ENCODE peak calls at places on chromosomes 3 and 15, in four cellular contexts. One of them, this sample, is unnamed.

GRCh38 chr15:85362436-85363048 is 17.9 kb upstream of the AKAP13 start:
- DNase-seq in PC-3: no peak
- DNase-seq in GM12865: no peak
- DNase-seq in endothelial cell: no peak
- DNase-seq in this sample: no peak

GRCh38 chr15:94791008-94791407 is 559.6 kb downstream of the MCTP2 start:
- DNase-seq in GM12865: no peak
- DNase-seq in PC-3: no peak
- DNase-seq in endothelial cell: no peak
- DNase-seq in this sample: peak; percentile 37

GRCh38 chr3:106617276-106617675 is 748.5 kb upstream of the CBLB start:
- DNase-seq in endothelial cell: no peak
- DNase-seq in PC-3: peak; percentile 41
- DNase-seq in GM12865: no peak
- DNase-seq in this sample: no peak

GRCh38 chr3:176920806-176921205 is 276.5 kb downstream of the TBL1XR1 start:
- DNase-seq in PC-3: peak; percentile 25
- DNase-seq in GM12865: no peak
- DNase-seq in endothelial cell: no peak
- DNase-seq in this sample: no peak

GRCh38 chr15:38251726-38252480 is 733 bp upstream of the SPRED1 start:
- DNase-seq in GM12865: peak; percentile 95
- DNase-seq in PC-3: peak; percentile 95
- DNase-seq in endothelial cell: peak; percentile 88
- DNase-seq in this sample: peak; percentile 96

GRCh38 chr3:6807967-6808588 is 52.8 kb upstream of the GRM7 start:
- DNase-seq in PC-3: peak; percentile 78
- DNase-seq in endothelial cell: no peak
- DNase-seq in GM12865: peak; percentile 54
- DNase-seq in this sample: peak; percentile 71

GRCh38 chr15:99474041-99474906 is 91.5 kb upstream of the MEF2A start:
- DNase-seq in endothelial cell: no peak
- DNase-seq in GM12865: no peak
- DNase-seq in PC-3: no peak
- DNase-seq in this sample: no peak

GRCh38 chr15:63347074-63347859 is 34.4 kb downstream of the CA12 start:
- DNase-seq in GM12865: no peak
- DNase-seq in PC-3: no peak
- DNase-seq in endothelial cell: no peak
- DNase-seq in this sample: no peak

GRCh38 chr3:67648229-67648628 is 6.2 kb downstream of the SUCLG2 start:
- DNase-seq in endothelial cell: no peak
- DNase-seq in PC-3: no peak
- DNase-seq in GM12865: no peak
- DNase-seq in this sample: no peak

GRCh38 chr15:55343168-55343567 is 24.1 kb downstream of the PIGB start:
- DNase-seq in GM12865: no peak
- DNase-seq in PC-3: no peak
- DNase-seq in endothelial cell: no peak
- DNase-seq in this sample: no peak

GRCh38 chr3:14803101-14803980 is 15.4 kb upstream of the FGD5 start:
- DNase-seq in endothelial cell: peak; percentile 42
- DNase-seq in PC-3: peak; percentile 48
- DNase-seq in GM12865: no peak
- DNase-seq in this sample: peak; percentile 15

GRCh38 chr15:99123706-99124451 is 19.0 kb downstream of the SYNM start:
- DNase-seq in GM12865: no peak
- DNase-seq in endothelial cell: peak; percentile 47
- DNase-seq in PC-3: peak; percentile 96
- DNase-seq in this sample: peak; percentile 95

GRCh38 chr3:22908974-22909507 is 294.1 kb upstream of the UBE2E2 start:
- DNase-seq in endothelial cell: no peak
- DNase-seq in GM12865: no peak
- DNase-seq in PC-3: no peak
- DNase-seq in this sample: no peak

GRCh38 chr3:30440880-30441279 is 165.5 kb upstream of the TGFBR2 start:
- DNase-seq in PC-3: no peak
- DNase-seq in endothelial cell: no peak
- DNase-seq in GM12865: no peak
- DNase-seq in this sample: no peak

GRCh38 chr3:13025090-13025489 is 48.1 kb downstream of the IQSEC1 start:
- DNase-seq in endothelial cell: no peak
- DNase-seq in GM12865: no peak
- DNase-seq in PC-3: peak; percentile 77
- DNase-seq in this sample: peak; percentile 63

GRCh38 chr3:83523470-83524073 is 1435.2 kb upstream of the CADM2 start:
- DNase-seq in PC-3: peak; percentile 84
- DNase-seq in GM12865: peak; percentile 71
- DNase-seq in endothelial cell: peak; percentile 66
- DNase-seq in this sample: peak; percentile 82

GRCh38 chr3:40585381-40586016 is 60.7 kb downstream of the ZNF621 start:
- DNase-seq in GM12865: peak; percentile 61
- DNase-seq in PC-3: no peak
- DNase-seq in endothelial cell: no peak
- DNase-seq in this sample: no peak

GRCh38 chr3:112378989-112379692 is 46.2 kb downstream of the CD200 start:
- DNase-seq in endothelial cell: no peak
- DNase-seq in GM12865: no peak
- DNase-seq in PC-3: no peak
- DNase-seq in this sample: peak; percentile 97

GRCh38 chr15:48309740-48310139 is 21.5 kb upstream of the DUT start:
- DNase-seq in GM12865: no peak
- DNase-seq in PC-3: no peak
- DNase-seq in endothelial cell: no peak
- DNase-seq in this sample: peak; percentile 37

GRCh38 chr15:25058080-25058785 is 103.4 kb downstream of the SNRPN start:
- DNase-seq in PC-3: no peak
- DNase-seq in endothelial cell: no peak
- DNase-seq in GM12865: no peak
- DNase-seq in this sample: no peak

GRCh38 chr3:123489400-123490004 is 40.6 kb upstream of the ADCY5 start:
- DNase-seq in GM12865: peak; percentile 41
- DNase-seq in endothelial cell: peak; percentile 85
- DNase-seq in PC-3: peak; percentile 84
- DNase-seq in this sample: peak; percentile 61

GRCh38 chr15:70535955-70536338 is 227.4 kb downstream of the UACA start:
- DNase-seq in endothelial cell: no peak
- DNase-seq in GM12865: no peak
- DNase-seq in PC-3: no peak
- DNase-seq in this sample: no peak

GRCh38 chr3:125622381-125622788 is 27.1 kb upstream of the OSBPL11 start:
- DNase-seq in PC-3: no peak
- DNase-seq in endothelial cell: no peak
- DNase-seq in GM12865: no peak
- DNase-seq in this sample: no peak

GRCh38 chr3:79729096-79729495 is 38.7 kb downstream of the ROBO1 start:
- DNase-seq in endothelial cell: no peak
- DNase-seq in PC-3: peak; percentile 51
- DNase-seq in GM12865: no peak
- DNase-seq in this sample: peak; percentile 57

GRCh38 chr3:157830865-157831264 is 275.4 kb downstream of the SHOX2 start:
- DNase-seq in GM12865: no peak
- DNase-seq in endothelial cell: no peak
- DNase-seq in PC-3: no peak
- DNase-seq in this sample: no peak

GRCh38 chr3:31232049-31233040 is 300.4 kb upstream of the STT3B start:
- DNase-seq in endothelial cell: no peak
- DNase-seq in GM12865: peak; percentile 43
- DNase-seq in PC-3: no peak
- DNase-seq in this sample: no peak

GRCh38 chr15:77126927-77127326 is 56.0 kb upstream of the TSPAN3 start:
- DNase-seq in GM12865: no peak
- DNase-seq in PC-3: no peak
- DNase-seq in endothelial cell: no peak
- DNase-seq in this sample: no peak

GRCh38 chr15:94324117-94324826 is 92.9 kb downstream of the MCTP2 start:
- DNase-seq in endothelial cell: peak; percentile 56
- DNase-seq in PC-3: peak; percentile 66
- DNase-seq in GM12865: peak; percentile 63
- DNase-seq in this sample: peak; percentile 61

GRCh38 chr15:60605879-60606304 is 127.0 kb upstream of the ICE2 start:
- DNase-seq in PC-3: no peak
- DNase-seq in GM12865: no peak
- DNase-seq in endothelial cell: peak; percentile 40
- DNase-seq in this sample: no peak

GRCh38 chr15:40280260-40281056 is 2.4 kb downstream of the ANKRD63 start:
- DNase-seq in PC-3: no peak
- DNase-seq in GM12865: no peak
- DNase-seq in endothelial cell: no peak
- DNase-seq in this sample: no peak

GRCh38 chr3:100087203-100087602 is 27.1 kb downstream of the FILIP1L start:
- DNase-seq in PC-3: peak; percentile 83
- DNase-seq in GM12865: peak; percentile 79
- DNase-seq in endothelial cell: no peak
- DNase-seq in this sample: no peak

GRCh38 chr3:126341755-126342150 is 15.5 kb downstream of the KLF15 start:
- DNase-seq in endothelial cell: no peak
- DNase-seq in PC-3: no peak
- DNase-seq in GM12865: no peak
- DNase-seq in this sample: no peak

GRCh38 chr3:177538064-177538742 is 340.9 kb upstream of the TBL1XR1 start:
- DNase-seq in GM12865: no peak
- DNase-seq in PC-3: no peak
- DNase-seq in endothelial cell: no peak
- DNase-seq in this sample: no peak

GRCh38 chr3:131705099-131705498 is 202.3 kb upstream of the MRPL3 start:
- DNase-seq in endothelial cell: no peak
- DNase-seq in GM12865: no peak
- DNase-seq in PC-3: no peak
- DNase-seq in this sample: no peak

GRCh38 chr15:28021281-28022039 is 77.7 kb downstream of the OCA2 start:
- DNase-seq in GM12865: peak; percentile 47
- DNase-seq in endothelial cell: peak; percentile 55
- DNase-seq in PC-3: peak; percentile 69
- DNase-seq in this sample: no peak

GRCh38 chr3:133853925-133854227 is 41.8 kb downstream of the RAB6B start:
- DNase-seq in GM12865: no peak
- DNase-seq in PC-3: no peak
- DNase-seq in endothelial cell: no peak
- DNase-seq in this sample: no peak

GRCh38 chr3:67484085-67484484 is 170.3 kb downstream of the SUCLG2 start:
- DNase-seq in endothelial cell: no peak
- DNase-seq in GM12865: no peak
- DNase-seq in PC-3: no peak
- DNase-seq in this sample: no peak

GRCh38 chr3:188664795-188665194 is 507.0 kb upstream of the TPRG1 start:
- DNase-seq in PC-3: peak; percentile 71
- DNase-seq in GM12865: peak; percentile 18
- DNase-seq in endothelial cell: peak; percentile 20
- DNase-seq in this sample: peak; percentile 66
- TF ChIP-seq CTCF in PC-3: peak; percentile 75
- TF ChIP-seq CTCF in GM12865: peak; percentile 26
- TF ChIP-seq CTCF in endothelial cell: no peak
- TF ChIP-seq CTCF in this sample: peak; percentile 18

GRCh38 chr15:79593119-79593869 is 161.2 kb downstream of the MINAR1 start:
- DNase-seq in endothelial cell: no peak
- DNase-seq in PC-3: peak; percentile 42
- DNase-seq in GM12865: no peak
- DNase-seq in this sample: peak; percentile 27
- TF ChIP-seq CTCF in endothelial cell: peak; percentile 44
- TF ChIP-seq CTCF in PC-3: peak; percentile 46
- TF ChIP-seq CTCF in GM12865: no peak
- TF ChIP-seq CTCF in this sample: peak; percentile 4

GRCh38 chr15:95922431-95922830 is 408.1 kb upstream of the NR2F2 start:
- DNase-seq in PC-3: peak; percentile 47
- DNase-seq in endothelial cell: no peak
- DNase-seq in GM12865: peak; percentile 57
- DNase-seq in this sample: peak; percentile 6
- TF ChIP-seq CTCF in PC-3: peak; percentile 42
- TF ChIP-seq CTCF in endothelial cell: no peak
- TF ChIP-seq CTCF in GM12865: peak; percentile 30
- TF ChIP-seq CTCF in this sample: no peak

DNA sequence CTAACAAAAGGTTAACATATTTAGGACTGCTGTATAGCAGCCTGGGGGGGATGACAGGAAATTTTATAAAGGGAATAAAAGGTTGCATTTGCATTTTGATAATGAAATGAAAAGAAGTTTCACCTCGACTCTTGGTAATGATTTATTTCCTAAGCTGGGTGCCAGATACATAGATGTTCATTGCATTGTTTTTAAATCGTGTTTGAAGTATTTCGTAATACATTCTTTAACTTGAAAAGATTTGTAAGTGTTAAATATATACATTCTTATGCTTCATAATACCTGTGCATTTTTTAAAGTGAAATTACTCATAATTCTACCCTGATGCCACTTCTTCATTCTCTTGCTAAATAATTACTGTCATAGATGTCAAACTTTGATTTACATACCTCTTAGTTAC is 22.8 kb downstream of the LDHAL6B start:
- DNase-seq in endothelial cell: no peak
- DNase-seq in GM12865: no peak
- DNase-seq in PC-3: no peak
- DNase-seq in this sample: no peak
- TF ChIP-seq CTCF in endothelial cell: no peak
- TF ChIP-seq CTCF in GM12865: no peak
- TF ChIP-seq CTCF in PC-3: no peak
- TF ChIP-seq CTCF in this sample: no peak

GRCh38 chr3:188947401-188947982 is 224.3 kb upstream of the TPRG1 start:
- DNase-seq in PC-3: peak; percentile 92
- DNase-seq in GM12865: peak; percentile 33
- DNase-seq in endothelial cell: peak; percentile 70
- DNase-seq in this sample: peak; percentile 94
- TF ChIP-seq CTCF in PC-3: peak; percentile 56
- TF ChIP-seq CTCF in GM12865: no peak
- TF ChIP-seq CTCF in endothelial cell: peak; percentile 30
- TF ChIP-seq CTCF in this sample: peak; percentile 46